ENCODE peak calls at places on chromosomes 4 and X, in seven cellular contexts. S is spleen, X is DND-41, L is A549, J is A673, P is gastrocnemius medialis, O is heart left ventricle. H is an unnamed sample.

GRCh38 chr4:183828125-183828524 is 77.0 kb upstream of the STOX2 start:
- DNase-seq in S (no peak), X (no peak), L (no peak), J (no peak), P (no peak), O (no peak), H (no peak)

GRCh38 chr4:25271866-25272265 is 38.0 kb downstream of the PI4K2B start:
- DNase-seq in S (no peak), X (no peak), L (no peak), J (no peak), P (no peak), O (no peak), H (no peak)

GRCh38 chrX:28920141-28920540 is 332.9 kb downstream of the IL1RAPL1 start:
- DNase-seq in S (no peak), X (no peak), L (no peak), J (no peak), P (no peak), O (no peak), H (no peak)

GRCh38 chrX:150504399-150505186 is 63.8 kb upstream of the MTM1 start:
- DNase-seq in S (no peak), X (no peak), L (no peak), J (no peak), P (no peak), O (no peak), H (no peak)

GRCh38 chr4:39464886-39465501 is 6.1 kb downstream of the LIAS start:
- DNase-seq in S (no peak), X (no peak), L (peak; percentile 82), J (peak; percentile 84), P (no peak), O (no peak), H (peak; percentile 71)

GRCh38 chr4:6419452-6420028 is 52.9 kb downstream of the PPP2R2C start:
- DNase-seq in S (no peak), X (no peak), L (peak; percentile 4), J (no peak), P (no peak), O (no peak), H (no peak)

GRCh38 chrX:63250253-63250868 is 100.8 kb downstream of the SPIN4 start:
- DNase-seq in S (no peak), X (peak; percentile 62), L (peak; percentile 79), J (peak; percentile 72), P (peak; percentile 7), O (peak; percentile 28), H (peak; percentile 56)

GRCh38 chr4:82423245-82424054 is 6.8 kb downstream of the HNRNPDL start:
- DNase-seq in S (no peak), X (no peak), L (peak; percentile 20), J (no peak), P (no peak), O (no peak), H (no peak)

GRCh38 chrX:139851730-139852129 is 81.1 kb downstream of the ATP11C start:
- DNase-seq in S (no peak), X (no peak), L (no peak), J (no peak), P (no peak), O (no peak), H (peak; percentile 15)
- H3K4me3 ChIP-seq in S (no peak overlapping the region), X (no peak overlapping the region), L (no peak overlapping the region), J (no peak overlapping the region), P (no peak overlapping the region), O (no peak overlapping the region), H (no peak overlapping the region)

DNA sequence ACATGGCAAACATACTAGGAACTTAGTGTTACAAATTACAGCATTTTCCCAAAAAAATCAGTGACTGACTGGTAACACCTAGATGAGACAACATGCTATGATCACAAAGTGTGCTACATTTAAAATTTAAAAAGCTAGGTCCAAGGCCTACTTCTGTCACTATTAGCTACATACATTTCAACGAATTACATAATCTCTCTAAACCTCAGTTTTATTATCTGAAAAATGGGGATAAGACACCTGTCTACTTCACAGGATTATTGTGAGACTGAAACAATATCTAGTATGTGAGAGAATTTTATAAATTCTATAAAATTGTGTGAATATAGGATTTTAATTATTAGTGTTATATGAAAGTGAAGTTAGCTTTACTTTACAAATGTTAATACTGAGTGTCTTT is 228.5 kb downstream of the DCLK2 start:
- DNase-seq in S (no peak), X (no peak), L (no peak), J (no peak), P (no peak), O (no peak), H (no peak)
- TF ChIP-seq CTCF in S (no peak), X (no peak), L (no peak), J (no peak), P (no peak), O (no peak), H (no peak)

DNA sequence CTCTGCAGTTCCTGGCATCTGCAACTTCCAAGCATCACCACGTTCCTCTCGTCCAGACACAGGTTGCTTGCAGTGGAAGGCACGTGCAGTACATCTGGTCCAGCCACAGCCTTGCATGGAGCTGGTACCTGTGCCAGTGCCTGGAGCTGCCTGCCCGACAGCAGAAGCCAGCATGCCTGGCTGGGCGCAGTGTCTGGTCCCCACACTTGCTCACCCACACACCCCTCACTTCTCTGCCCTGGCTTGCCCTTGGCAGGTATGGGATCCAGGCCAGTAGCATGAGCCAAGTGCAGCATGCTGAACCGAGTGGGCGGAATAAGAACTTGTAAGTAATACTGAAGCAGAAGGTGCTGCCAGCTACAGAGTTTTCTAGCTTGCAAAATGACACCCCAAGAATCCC is 39.9 kb downstream of the SH3BGRL start:
- DNase-seq in S (peak; percentile 64), X (no peak), L (no peak), J (no peak), P (no peak), O (no peak), H (no peak)
- H3K9me3 ChIP-seq in S (peaks cover 12% of the 10 kb centered on the region), X (peaks cover 10% of the 10 kb centered on the region), L (no peaks in the 10 kb centered on the region), J (no peaks in the 10 kb centered on the region), P (no peaks in the 10 kb centered on the region), O (no peaks in the 10 kb centered on the region), H (peaks cover 13% of the 10 kb centered on the region)

GRCh38 chr4:146637853-146638800 is 566 bp upstream of the POU4F2 start:
- DNase-seq in S (no peak), X (no peak), L (no peak), J (peak; percentile 75), P (no peak), O (no peak), H (no peak)

GRCh38 chr4:146640021-146640425 is 1.3 kb downstream of the POU4F2 start:
- DNase-seq in S (no peak), X (no peak), L (no peak), J (no peak), P (no peak), O (no peak), H (no peak)

GRCh38 chr4:146639414-146639814 is 721 bp downstream of the POU4F2 start:
- DNase-seq in S (no peak), X (no peak), L (no peak), J (no peak), P (no peak), O (no peak), H (no peak)

GRCh38 chr4:146640459-146641061 is 1.9 kb downstream of the POU4F2 start:
- DNase-seq in S (no peak), X (no peak), L (no peak), J (no peak), P (no peak), O (no peak), H (no peak)

GRCh38 chr4:146638801-146639351 is at the start of gene POU4F2:
- DNase-seq in S (no peak), X (no peak), L (no peak), J (peak; percentile 85), P (no peak), O (no peak), H (no peak)
- H3K4me3 ChIP-seq in S (peak within 1 kb of the TSS; percentile 25), X (no peak within 1 kb of the TSS), L (no peak within 1 kb of the TSS), J (peak within 1 kb of the TSS; percentile 61), P (peak within 1 kb of the TSS; percentile 21), O (peak within 1 kb of the TSS; percentile 18), H (no peak within 1 kb of the TSS)

DNA sequence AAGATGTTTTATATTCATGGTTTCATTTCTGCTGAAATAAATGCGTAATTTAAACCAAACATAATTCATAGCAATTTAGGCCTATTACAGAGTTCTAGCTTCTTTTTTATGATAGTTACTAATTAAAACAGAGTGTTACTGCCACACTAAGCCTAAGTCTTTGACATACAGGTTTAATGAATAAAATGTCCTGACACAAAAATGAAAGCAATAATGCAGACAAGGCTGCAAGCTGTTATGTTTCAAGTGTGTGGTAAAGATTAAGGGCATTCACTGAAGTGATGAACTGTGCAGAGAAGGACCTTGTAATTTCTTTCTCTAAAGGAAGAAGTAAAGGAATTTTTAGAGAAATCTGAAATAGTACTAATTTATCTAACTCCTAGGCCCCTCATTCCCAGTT is 2.9 kb downstream of the NDNF start:
- DNase-seq in S (no peak), X (no peak), L (no peak), J (no peak), P (no peak), O (no peak), H (no peak)
- TF ChIP-seq CTCF in S (no peak), X (no peak), L (no peak), J (no peak), P (no peak), O (no peak), H (no peak)

DNA sequence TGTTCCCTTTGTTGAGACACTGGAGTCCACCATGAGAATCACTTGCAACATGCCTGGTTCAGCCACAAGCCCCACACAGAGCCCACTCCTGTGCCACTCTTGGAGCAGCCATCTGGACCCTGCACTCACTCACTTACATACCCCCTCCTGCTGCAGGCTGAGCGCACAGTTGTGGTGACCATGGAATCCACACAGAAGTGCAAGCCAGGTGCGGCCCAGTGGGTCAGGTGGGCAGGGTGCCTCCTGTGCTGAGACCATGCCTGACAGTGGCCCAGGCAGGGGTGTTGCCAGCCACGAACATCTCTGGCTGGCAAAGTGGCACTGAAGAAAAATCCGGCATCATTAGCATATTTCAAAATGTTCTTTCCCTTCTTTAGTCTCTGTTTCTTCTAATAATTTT is 17.4 kb upstream of the CXorf51A start:
- DNase-seq in S (peak; percentile 63), X (no peak), L (no peak), J (no peak), P (no peak), O (no peak), H (no peak)
- H3K9me3 ChIP-seq in S (no peaks in the 10 kb centered on the region), X (peaks cover 4% of the 10 kb centered on the region), L (no peaks in the 10 kb centered on the region), J (peaks cover 21% of the 10 kb centered on the region), P (no peaks in the 10 kb centered on the region), O (no peaks in the 10 kb centered on the region), H (peaks cover 4% of the 10 kb centered on the region)

GRCh38 chrX:129043138-129043537 is 480.2 kb downstream of the SMARCA1 start:
- DNase-seq in S (no peak), X (no peak), L (no peak), J (no peak), P (no peak), O (no peak), H (no peak)
- H3K4me3 ChIP-seq in S (no peak overlapping the region), X (no peak overlapping the region), L (no peak overlapping the region), J (no peak overlapping the region), P (no peak overlapping the region), O (no peak overlapping the region), H (no peak overlapping the region)

GRCh38 chr4:141425124-141425523 is 204.4 kb downstream of the ZNF330 start:
- DNase-seq in S (no peak), X (no peak), L (peak; percentile 26), J (no peak), P (no peak), O (no peak), H (peak; percentile 58)
- TF ChIP-seq CTCF in S (no peak), X (no peak), L (no peak), J (no peak), P (no peak), O (no peak), H (no peak)

GRCh38 chrX:30794497-30794896 is 94.6 kb downstream of the TAB3 start:
- DNase-seq in S (no peak), X (no peak), L (no peak), J (no peak), P (no peak), O (no peak), H (no peak)
- H3K9me3 ChIP-seq in S (no peaks in the 10 kb centered on the region), X (peaks cover 14% of the 10 kb centered on the region), L (no peaks in the 10 kb centered on the region), J (no peaks in the 10 kb centered on the region), P (no peaks in the 10 kb centered on the region), O (no peaks in the 10 kb centered on the region), H (no peaks in the 10 kb centered on the region)